ENCODE peak calls at places on chromosomes 12 and 14, in four cellular contexts. M is activated T-helper 9 cell treated with anti-CD3 and anti-CD28 coated beads, Interleukin-2, amount 50 U/mL, for 16 hours; X is GM12865; L is tibial artery. F is an unnamed sample.

GRCh38 chr14:22024117-22024516 is 350.5 kb upstream of the OR4E1 start:
- DNase-seq in X (no peak), L (no peak), M (no peak), F (no peak)

GRCh38 chr14:104105071-104105821 is 19.7 kb downstream of the ASPG start:
- DNase-seq in M (no peak), L (no peak), X (no peak), F (no peak)

GRCh38 chr14:102046337-102047278 is 40.2 kb downstream of the HSP90AA1 start:
- DNase-seq in L (peak), M (no peak), X (peak), F (peak)

GRCh38 chr12:6765048-6765633 is 1.0 kb upstream of the PTMS start:
- DNase-seq in M (no peak), X (no peak), L (no peak), F (peak)

GRCh38 chr12:117718141-117718540 is 250.6 kb downstream of the KSR2 start:
- DNase-seq in X (no peak), L (no peak), M (no peak), F (no peak)

GRCh38 chr12:11795192-11795909 is 145.9 kb downstream of the ETV6 start:
- DNase-seq in X (no peak), M (no peak), L (no peak), F (peak)

GRCh38 chr12:5043589-5044419 is at the start of gene KCNA5:
- DNase-seq in X (no peak), M (no peak), L (peak), F (no peak)

GRCh38 chr12:22527999-22528398 is 16.3 kb downstream of the C2CD5 start:
- DNase-seq in X (no peak), L (no peak), M (no peak), F (no peak)

GRCh38 chr12:120956579-120957360 is 21.6 kb upstream of the HNF1A start:
- DNase-seq in X (no peak), L (no peak), M (no peak), F (no peak)

GRCh38 chr12:50799908-50800307 is 36.0 kb downstream of the ATF1 start:
- DNase-seq in X (no peak), L (no peak), M (no peak), F (no peak)

GRCh38 chr12:46944104-46944503 is 118.3 kb upstream of the SLC38A4 start:
- DNase-seq in M (no peak), L (no peak), X (no peak), F (peak)

GRCh38 chr14:64556526-64556925 is 6.8 kb downstream of the PPP1R36 start:
- DNase-seq in M (no peak), X (no peak), L (no peak), F (peak)

GRCh38 chr14:23612802-23613201 is 23.4 kb upstream of the DHRS2 start:
- DNase-seq in L (no peak), X (no peak), M (no peak), F (no peak)

GRCh38 chr12:38886064-38886463 is 19.3 kb downstream of the CPNE8 start:
- DNase-seq in X (no peak), L (peak), M (no peak), F (peak)

GRCh38 chr14:89428556-89429196 is 11.6 kb upstream of the FOXN3 start:
- DNase-seq in X (no peak), L (peak), M (no peak), F (peak)

GRCh38 chr14:90111895-90112534 is 50.2 kb downstream of the KCNK13 start:
- DNase-seq in L (no peak), M (no peak), X (no peak), F (peak)

GRCh38 chr12:54420766-54421144 is 1.7 kb upstream of the ITGA5 start:
- DNase-seq in L (peak), X (no peak), M (no peak), F (no peak)

F was measured in MCF 10A.